ENCODE peak calls at places on chromosomes 5 and 9, in four cellular contexts. D is GM23338, P is AG10803, B is kidney epithelial cell. F is an unnamed sample.

GRCh38 chr5:74517700-74518099 is 122.8 kb downstream of the ENC1 start:
- DNase-seq in D (no peak), P (peak), B (no peak), F (peak)

GRCh38 chr5:130923543-130924159 is 241.4 kb downstream of the HINT1 start:
- DNase-seq in D (no peak), P (peak), B (no peak), F (no peak)

GRCh38 chr5:159724283-159724682 is 192.0 kb upstream of the ADRA1B start:
- DNase-seq in D (no peak), P (no peak), B (no peak), F (no peak)

GRCh38 chr5:89916131-89916530 is 493.4 kb downstream of the CETN3 start:
- DNase-seq in D (no peak), P (no peak), B (no peak), F (no peak)

GRCh38 chr5:35644543-35644942 is 26.9 kb downstream of the SPEF2 start:
- DNase-seq in D (peak), P (no peak), B (no peak), F (no peak)

GRCh38 chr9:33942471-33943083 is 106.1 kb downstream of the UBAP2 start:
- DNase-seq in D (no peak), P (peak), B (peak), F (peak)

GRCh38 chr5:172361566-172362238 is 78.1 kb upstream of the UBTD2 start:
- DNase-seq in D (no peak), P (peak), B (peak), F (peak)

GRCh38 chr5:134526483-134527155 is 1.1 kb downstream of the JADE2 start:
- DNase-seq in D (peak), P (no peak), B (no peak), F (no peak)

GRCh38 chr5:86143837-86144236 is 473.9 kb upstream of the COX7C start:
- DNase-seq in D (no peak), P (no peak), B (no peak), F (no peak)

GRCh38 chr5:124234022-124234899 is 512.2 kb downstream of the ZNF608 start:
- DNase-seq in D (peak), P (no peak), B (no peak), F (no peak)

GRCh38 chr5:32753765-32754164 is 42.6 kb downstream of the NPR3 start:
- DNase-seq in D (no peak), P (peak), B (no peak), F (peak)

GRCh38 chr9:25573281-25573680 is 105.0 kb downstream of the TUSC1 start:
- DNase-seq in D (no peak), P (no peak), B (no peak), F (no peak)

GRCh38 chr5:80697100-80697499 is 42.3 kb upstream of the DHFR start:
- DNase-seq in D (no peak), P (no peak), B (no peak), F (no peak)

GRCh38 chr5:116478461-116478860 is 96.2 kb downstream of the SEMA6A start:
- DNase-seq in D (no peak), P (no peak), B (no peak), F (no peak)

GRCh38 chr5:126464959-126465358 is 41.8 kb downstream of the GRAMD2B start:
- DNase-seq in D (no peak), P (no peak), B (no peak), F (no peak)

GRCh38 chr9:37187713-37188439 is 67.5 kb downstream of the ZCCHC7 start:
- DNase-seq in D (no peak), P (no peak), B (no peak), F (no peak)

GRCh38 chr9:113963017-113963620 is 87.0 kb downstream of the ZNF618 start:
- DNase-seq in D (peak), P (peak), B (no peak), F (peak)

GRCh38 chr9:127918201-127919107 is 1.6 kb upstream of the ST6GALNAC4 start:
- DNase-seq in D (peak), P (peak), B (no peak), F (no peak)

GRCh38 chr5:143318833-143319232 is 84.7 kb downstream of the NR3C1 start:
- DNase-seq in D (no peak), P (no peak), B (no peak), F (no peak)

GRCh38 chr9:81264516-81264915 is 424.8 kb downstream of the TLE1 start:
- DNase-seq in D (no peak), P (no peak), B (no peak), F (peak)

GRCh38 chr9:14692918-14693861 is at the start of gene ZDHHC21:
- DNase-seq in D (peak), P (peak), B (no peak), F (peak)

GRCh38 chr5:90983148-90983547 is 400.0 kb downstream of the ARRDC3 start:
- DNase-seq in D (no peak), P (peak), B (peak), F (peak)

GRCh38 chr5:87347272-87347671 is 65.5 kb downstream of the CCNH start:
- DNase-seq in D (no peak), P (peak), B (no peak), F (no peak)

GRCh38 chr5:83197326-83197725 is 120.0 kb downstream of the XRCC4 start:
- DNase-seq in D (no peak), P (no peak), B (no peak), F (no peak)

GRCh38 chr9:121979736-121980135 is 113.4 kb downstream of the TTLL11 start:
- DNase-seq in D (no peak), P (no peak), B (no peak), F (no peak)

GRCh38 chr5:99331061-99331460 is 402.3 kb upstream of the CHD1 start:
- DNase-seq in D (no peak), P (no peak), B (no peak), F (no peak)

GRCh38 chr5:32507738-32508434 is 63.3 kb upstream of the ZFR start:
- DNase-seq in D (no peak), P (peak), B (no peak), F (peak)

GRCh38 chr5:156815988-156816599 is 34.0 kb upstream of the PPP1R2B start:
- DNase-seq in D (peak), P (peak), B (no peak), F (no peak)

GRCh38 chr5:32277782-32278181 is 35.0 kb downstream of the MTMR12 start:
- DNase-seq in D (no peak), P (no peak), B (no peak), F (no peak)

GRCh38 chr9:84322830-84323229 is 17.7 kb downstream of the SLC28A3 start:
- DNase-seq in D (no peak), P (peak), B (no peak), F (peak)

GRCh38 chr9:92846662-92847145 is 31.1 kb downstream of the ZNF484 start:
- DNase-seq in D (no peak), P (no peak), B (no peak), F (no peak)

GRCh38 chr9:125255781-125256391 is 5.7 kb upstream of the GAPVD1 start:
- DNase-seq in D (peak), P (no peak), B (no peak), F (no peak)

GRCh38 chr5:42366051-42366450 is 57.2 kb upstream of the GHR start:
- DNase-seq in D (no peak), P (no peak), B (no peak), F (no peak)

GRCh38 chr5:148005788-148006520 is 57.8 kb upstream of the SPINK5 start:
- DNase-seq in D (peak), P (no peak), B (no peak), F (no peak)
- TF ChIP-seq CTCF in D (peak), P (no peak), B (no peak), F (peak)

DNA sequence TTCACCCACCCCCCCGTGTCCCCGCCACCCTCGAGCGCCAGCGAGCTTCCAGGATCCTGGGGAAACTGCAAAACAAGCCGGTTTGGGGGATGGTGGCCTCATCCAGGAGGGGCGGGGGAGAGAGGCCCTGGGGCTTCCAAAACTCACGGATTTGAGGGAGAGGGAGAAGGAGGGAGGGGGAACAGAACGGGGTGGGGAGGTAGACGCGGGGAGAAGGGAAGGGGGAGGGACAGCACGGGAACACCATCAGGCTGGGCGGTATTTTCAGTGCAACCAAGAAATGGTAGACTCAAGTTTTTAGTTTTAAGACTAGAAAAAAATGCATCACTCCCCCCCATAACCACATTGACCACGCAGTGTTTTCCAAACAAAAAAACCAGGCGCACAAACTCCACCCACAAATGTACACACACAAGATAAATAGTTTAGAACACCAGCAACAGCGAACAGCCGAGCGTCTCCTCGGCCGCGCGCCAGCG is 1.4 kb downstream of the NRARP start:
- DNase-seq in D (peak), P (no peak), B (no peak), F (no peak)
- H3K4me3 ChIP-seq in D (peak), P (peak), B (peak), F (peak)

GRCh38 chr5:77828445-77828844 is 52.3 kb upstream of the TBCA start:
- DNase-seq in D (no peak), P (no peak), B (no peak), F (no peak)
- TF ChIP-seq CTCF in D (peak), P (peak), B (no peak), F (peak)

GRCh38 chr5:71587709-71588532 is 781 bp downstream of the MCCC2 start:
- DNase-seq in D (peak), P (no peak), B (no peak), F (no peak)

GRCh38 chr5:71589903-71590302 is 2.8 kb downstream of the MCCC2 start:
- DNase-seq in D (no peak), P (no peak), B (no peak), F (no peak)

GRCh38 chr5:71586941-71587708 is at the start of gene MCCC2:
- DNase-seq in D (peak), P (peak), B (peak), F (peak)

GRCh38 chr5:71586052-71586940 is 844 bp upstream of the MCCC2 start:
- DNase-seq in D (peak), P (peak), B (no peak), F (no peak)

DNA sequence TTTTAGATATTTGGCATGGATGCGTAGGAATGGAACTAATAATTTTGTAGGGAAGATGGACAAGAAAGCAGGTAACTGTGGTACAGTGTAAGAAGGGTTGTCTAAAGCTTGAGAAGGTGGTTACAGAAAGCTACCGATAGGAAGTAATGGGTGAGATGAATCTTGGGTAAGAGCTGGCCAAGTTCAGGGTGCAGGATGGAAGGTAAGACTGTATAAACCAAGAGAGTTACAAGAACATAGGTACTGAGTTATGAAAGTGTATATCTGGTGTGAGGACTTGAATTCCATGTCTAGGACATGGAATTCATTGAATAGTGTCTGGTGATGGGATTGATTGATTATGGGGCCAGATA is 1.4 kb downstream of the MCCC2 start:
- DNase-seq in D (no peak), P (no peak), B (no peak), F (no peak)
- H3K4me3 ChIP-seq in D (peak), P (no peak), B (no peak), F (no peak)

GRCh38 chr9:2802494-2802921 is 41.4 kb downstream of the PUM3 start:
- DNase-seq in D (no peak), P (peak), B (no peak), F (no peak)

GRCh38 chr9:2798423-2798822 is 45.5 kb downstream of the PUM3 start:
- DNase-seq in D (no peak), P (peak), B (no peak), F (no peak)

DNA sequence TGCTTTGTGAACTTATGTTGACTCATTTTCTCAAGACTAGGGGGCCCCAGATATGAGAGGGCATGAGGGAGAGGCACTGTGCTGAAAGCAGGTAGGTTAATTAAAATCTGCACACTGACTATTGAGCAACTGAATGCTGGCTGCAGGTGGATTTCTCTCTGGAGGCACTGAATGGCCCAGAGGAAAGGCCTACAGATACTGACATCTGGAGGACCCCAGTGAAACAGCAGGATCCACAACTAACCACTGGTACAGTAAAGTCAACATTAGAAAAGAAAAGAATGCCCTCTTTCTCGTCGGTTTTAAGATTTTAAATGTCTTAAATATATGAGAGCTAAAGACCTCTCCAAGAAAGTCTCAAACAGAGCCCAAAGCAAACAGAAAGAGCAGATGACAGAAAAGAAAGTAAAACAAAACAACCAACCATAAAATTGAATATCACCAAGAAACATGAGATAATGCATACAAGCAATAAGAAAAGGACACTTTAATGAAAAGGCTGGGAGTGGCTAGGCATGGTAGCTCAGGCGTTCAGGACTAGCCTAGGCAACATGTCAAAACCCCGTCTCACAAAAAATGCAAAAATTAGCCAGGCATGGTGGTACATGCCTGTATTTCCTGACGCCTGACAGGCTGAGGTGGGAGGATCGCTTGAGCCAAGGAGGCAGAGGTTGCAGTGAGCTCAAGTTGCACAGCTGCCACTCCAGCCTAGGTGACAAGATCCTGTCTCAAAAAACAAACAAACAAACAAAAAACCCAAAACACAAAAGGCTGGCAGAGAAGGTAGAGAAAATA is 43.3 kb downstream of the PUM3 start:
- DNase-seq in D (no peak), P (no peak), B (no peak), F (no peak)
- TF ChIP-seq CTCF in D (peak), P (peak), B (peak), F (peak)

GRCh38 chr5:73118331-73119011 is 1.9 kb upstream of the TMEM171 start:
- DNase-seq in D (no peak), P (no peak), B (no peak), F (no peak)

GRCh38 chr5:73120222-73121108 is at the start of gene TMEM171:
- DNase-seq in D (peak), P (peak), B (no peak), F (peak)

GRCh38 chr5:73119492-73120157 is 750 bp upstream of the TMEM171 start:
- DNase-seq in D (peak), P (no peak), B (no peak), F (no peak)

GRCh38 chr5:73122875-73123810 is 2.8 kb downstream of the TMEM171 start:
- DNase-seq in D (peak), P (peak), B (no peak), F (peak)

GRCh38 chr5:73121109-73121443 is 701 bp downstream of the TMEM171 start:
- DNase-seq in D (no peak), P (no peak), B (no peak), F (peak)
- H3K4me3 ChIP-seq in D (peak), P (peak), B (peak), F (peak)